ENCODE peak calls at places on chromosomes 5 and 9, in nine cellular contexts. J is epithelial cell of proximal tubule, H is Calu3, T is kidney epithelial cell, L is fibroblast of lung, Z is heart right ventricle, F is AG09319, N is HFF-Myc, E is adrenal gland. K is an unnamed sample.

GRCh38 chr5:124596595-124597388 is 149.6 kb downstream of the ZNF608 start:
- DNase-seq in E (no peak), L (peak), T (peak), N (no peak), F (peak), J (peak), Z (no peak), H (peak), K (no peak)

GRCh38 chr5:56012281-56012963 is 17.7 kb upstream of the IL6ST start:
- DNase-seq in T (no peak), J (no peak), E (peak), N (peak), L (peak), F (no peak), H (no peak), Z (peak), K (no peak)

GRCh38 chr9:71285191-71285656 is 163.8 kb upstream of the TRPM3 start:
- DNase-seq in E (peak), N (peak), H (peak), J (peak), L (peak), Z (peak), T (peak), F (peak), K (peak)

GRCh38 chr9:23611874-23612273 is 214.2 kb downstream of the ELAVL2 start:
- DNase-seq in F (no peak), J (no peak), E (no peak), Z (no peak), L (peak), H (no peak), N (no peak), T (no peak), K (no peak)

GRCh38 chr5:170312666-170313065 is 15.1 kb upstream of the LCP2 start:
- DNase-seq in L (peak), F (no peak), E (peak), J (no peak), T (peak), Z (no peak), N (no peak), H (no peak), K (no peak)

GRCh38 chr5:88734983-88735382 is 148.0 kb downstream of the MEF2C start:
- DNase-seq in J (no peak), H (no peak), E (no peak), L (no peak), N (no peak), T (no peak), F (no peak), Z (no peak), K (no peak)

GRCh38 chr5:155004138-155004744 is 9.3 kb upstream of the KIF4B start:
- DNase-seq in Z (peak), L (no peak), T (no peak), F (no peak), H (peak), E (peak), J (no peak), N (no peak), K (peak)

GRCh38 chr5:154000703-154001102 is 38.0 kb downstream of the FAM114A2 start:
- DNase-seq in H (no peak), T (no peak), J (no peak), E (no peak), N (no peak), F (no peak), L (no peak), Z (no peak), K (no peak)

GRCh38 chr9:123401879-123402513 is 46.0 kb downstream of the CRB2 start:
- DNase-seq in Z (peak), N (peak), T (peak), F (peak), E (no peak), L (peak), H (peak), J (no peak), K (peak)

GRCh38 chr5:154757647-154758406 is 2.6 kb downstream of the LARP1 start:
- DNase-seq in E (peak), F (no peak), L (peak), Z (no peak), H (peak), J (peak), N (no peak), T (no peak), K (no peak)

GRCh38 chr5:135386886-135387628 is 12.0 kb downstream of the MACROH2A1 start:
- DNase-seq in F (peak), N (peak), H (peak), L (peak), Z (peak), E (no peak), J (no peak), T (no peak), K (no peak)

GRCh38 chr5:15014809-15015208 is 143.2 kb upstream of the ANKH start:
- DNase-seq in F (no peak), E (no peak), N (no peak), J (peak), H (no peak), L (peak), Z (no peak), T (peak), K (no peak)

GRCh38 chr5:147446528-147446927 is 63.3 kb downstream of the DPYSL3 start:
- DNase-seq in H (no peak), J (no peak), L (no peak), F (no peak), T (no peak), Z (peak), E (no peak), N (no peak), K (no peak)

GRCh38 chr5:59661306-59661705 is 232.2 kb downstream of the PDE4D start:
- DNase-seq in H (no peak), N (no peak), E (no peak), F (no peak), T (no peak), Z (no peak), J (no peak), L (no peak), K (no peak)

GRCh38 chr9:34653610-34654072 is 1.7 kb downstream of the IL11RA start:
- DNase-seq in H (no peak), Z (no peak), N (no peak), E (no peak), L (no peak), F (no peak), T (no peak), J (no peak), K (no peak)

GRCh38 chr9:75488082-75488713 is 399.9 kb downstream of the OSTF1 start:
- DNase-seq in J (no peak), L (no peak), Z (no peak), N (no peak), E (no peak), T (no peak), H (no peak), F (no peak), K (no peak)

GRCh38 chr5:116702776-116703175 is 128.2 kb upstream of the SEMA6A start:
- DNase-seq in T (no peak), Z (no peak), N (no peak), J (no peak), L (no peak), H (no peak), E (no peak), F (no peak), K (peak)

GRCh38 chr5:15669826-15670225 is 169.8 kb downstream of the FBXL7 start:
- DNase-seq in H (no peak), Z (no peak), T (no peak), N (no peak), F (no peak), J (no peak), E (no peak), L (no peak), K (no peak)

GRCh38 chr9:131773911-131774379 is 34.1 kb upstream of the RAPGEF1 start:
- DNase-seq in Z (peak), E (peak), J (no peak), T (peak), H (peak), L (peak), N (peak), F (no peak), K (peak)

GRCh38 chr9:38445154-38446043 is 21.1 kb upstream of the IGFBPL1 start:
- DNase-seq in T (no peak), H (no peak), Z (no peak), J (no peak), F (no peak), L (no peak), E (no peak), N (no peak), K (peak)

GRCh38 chr5:76701298-76701697 is 14.6 kb upstream of the F2R start:
- DNase-seq in H (no peak), F (no peak), T (peak), L (peak), Z (no peak), J (peak), N (no peak), E (peak), K (no peak)

GRCh38 chr9:16417101-16417500 is 453.4 kb downstream of the BNC2 start:
- DNase-seq in E (no peak), L (peak), N (peak), J (no peak), T (no peak), Z (no peak), F (peak), H (no peak), K (no peak)

GRCh38 chr5:171462136-171462927 is 42.9 kb downstream of the FGF18 start:
- DNase-seq in L (no peak), N (no peak), E (no peak), T (no peak), F (no peak), Z (no peak), H (no peak), J (no peak), K (no peak)

GRCh38 chr5:73945505-73945904 is 319.5 kb downstream of the ARHGEF28 start:
- DNase-seq in T (no peak), N (no peak), H (peak), Z (no peak), E (no peak), L (no peak), F (no peak), J (no peak), K (no peak)

GRCh38 chr9:84485539-84485938 is 145.0 kb upstream of the SLC28A3 start:
- DNase-seq in E (no peak), Z (no peak), F (no peak), L (no peak), N (no peak), J (no peak), T (no peak), H (no peak), K (no peak)

GRCh38 chr9:99011161-99011709 is 67.5 kb downstream of the COL15A1 start:
- DNase-seq in L (peak), N (peak), F (no peak), E (no peak), H (no peak), J (no peak), T (no peak), Z (no peak), K (no peak)

GRCh38 chr5:125295405-125295872 is 549.0 kb upstream of the ZNF608 start:
- DNase-seq in E (no peak), T (no peak), L (peak), F (no peak), J (no peak), N (no peak), H (no peak), Z (no peak), K (no peak)

GRCh38 chr9:85741112-85741874 is 461 bp downstream of the AGTPBP1 start:
- DNase-seq in L (peak), Z (peak), N (no peak), H (no peak), J (no peak), F (no peak), T (no peak), E (peak), K (peak)

GRCh38 chr5:56658972-56659371 is 156.4 kb upstream of the MAP3K1 start:
- DNase-seq in F (no peak), Z (no peak), J (no peak), L (no peak), H (no peak), N (no peak), E (no peak), T (no peak), K (no peak)

GRCh38 chr5:38467353-38468040 is 88.9 kb downstream of the LIFR start:
- DNase-seq in E (no peak), J (no peak), F (no peak), L (peak), N (no peak), Z (peak), H (no peak), T (no peak), K (no peak)

GRCh38 chr9:128024761-128025308 is 42.3 kb downstream of the NAIF1 start:
- DNase-seq in Z (no peak), L (no peak), H (no peak), N (no peak), T (no peak), J (no peak), E (no peak), F (no peak), K (no peak)

GRCh38 chr5:102090770-102091169 is 205.3 kb downstream of the SLCO4C1 start:
- DNase-seq in E (no peak), H (peak), J (no peak), L (no peak), N (no peak), T (no peak), F (no peak), Z (no peak), K (peak)

GRCh38 chr5:150599917-150600511 is 40.4 kb upstream of the SYNPO start:
- DNase-seq in F (no peak), J (peak), L (peak), T (peak), N (peak), Z (peak), H (peak), E (peak), K (no peak)

GRCh38 chr9:94178927-94179326 is 80.2 kb upstream of the ZNF169 start:
- DNase-seq in L (no peak), N (no peak), F (no peak), H (no peak), J (no peak), E (no peak), Z (no peak), T (no peak), K (peak)

GRCh38 chr9:97500263-97500662 is 1.2 kb upstream of the TMOD1 start:
- DNase-seq in E (no peak), F (no peak), L (no peak), Z (no peak), J (no peak), T (no peak), H (no peak), N (no peak), K (no peak)

GRCh38 chr5:171201285-171201684 is 107.8 kb upstream of the TLX3 start:
- DNase-seq in Z (no peak), T (no peak), E (no peak), J (no peak), N (no peak), H (no peak), L (no peak), F (no peak), K (no peak)

GRCh38 chr5:111254613-111255012 is 30.4 kb downstream of the CAMK4 start:
- DNase-seq in H (peak), J (no peak), N (no peak), L (peak), E (no peak), Z (no peak), T (no peak), F (no peak), K (peak)

GRCh38 chr5:151022511-151023018 is 2.2 kb downstream of the GPX3 start:
- DNase-seq in F (no peak), Z (peak), E (peak), T (no peak), L (peak), N (no peak), H (no peak), J (no peak), K (no peak)

GRCh38 chr5:139711067-139711851 is 63.1 kb downstream of the CXXC5 start:
- DNase-seq in J (no peak), N (no peak), H (peak), T (no peak), L (peak), F (no peak), E (no peak), Z (no peak), K (peak)
- TF ChIP-seq CTCF in J (peak), N (peak), H (no peak), T (peak), L (no peak), F (peak), E (no peak), Z (no peak), K (peak)

GRCh38 chr9:137673871-137674270 is 55.1 kb downstream of the EHMT1 start:
- DNase-seq in H (no peak), T (no peak), J (no peak), N (no peak), L (no peak), Z (no peak), F (no peak), E (no peak), K (no peak)
- TF ChIP-seq CTCF in H (no peak), T (no peak), J (no peak), N (no peak), L (no peak), Z (no peak), F (no peak), E (no peak), K (no peak)

DNA sequence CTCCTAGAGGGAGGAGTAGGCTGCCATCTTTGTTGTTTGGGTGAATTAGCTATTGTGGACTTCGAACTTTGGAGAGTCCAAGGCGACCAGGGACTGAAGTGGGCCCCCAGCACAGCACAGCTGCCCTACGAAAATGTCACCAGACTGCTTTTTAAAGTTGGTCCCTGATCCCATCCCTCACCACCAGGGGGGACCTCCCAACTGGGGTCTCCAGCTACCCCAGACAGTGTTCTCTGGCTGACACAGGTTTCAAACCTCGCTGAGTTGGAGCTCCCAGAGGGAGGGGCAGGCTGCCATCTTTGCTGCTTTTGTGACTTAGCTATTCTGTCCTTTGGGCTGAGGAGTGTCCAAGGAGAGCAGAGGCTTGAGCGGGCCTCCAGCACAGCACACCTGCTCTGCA is 45.7 kb upstream of the ADRB2 start:
- DNase-seq in E (no peak), N (no peak), L (no peak), F (no peak), T (no peak), Z (no peak), H (no peak), J (no peak), K (no peak)
- TF ChIP-seq CTCF in E (no peak), N (no peak), L (no peak), F (no peak), T (no peak), Z (no peak), H (peak), J (peak), K (no peak)

GRCh38 chr9:132814937-132815336 is 63.1 kb downstream of the AK8 start:
- DNase-seq in J (no peak), F (no peak), H (no peak), T (no peak), Z (no peak), E (no peak), L (no peak), N (no peak), K (no peak)

GRCh38 chr9:132813115-132813784 is 64.8 kb downstream of the AK8 start:
- DNase-seq in J (no peak), H (no peak), Z (no peak), T (no peak), F (no peak), N (no peak), E (no peak), L (no peak), K (no peak)

GRCh38 chr9:132820545-132820944 is 57.5 kb downstream of the AK8 start:
- DNase-seq in E (no peak), T (no peak), H (no peak), Z (no peak), N (no peak), F (no peak), L (no peak), J (no peak), K (no peak)

GRCh38 chr9:132823370-132824144 is 54.5 kb downstream of the AK8 start:
- DNase-seq in H (no peak), L (no peak), F (no peak), Z (no peak), N (no peak), E (no peak), T (no peak), J (no peak), K (no peak)

GRCh38 chr9:132818588-132818987 is 59.5 kb downstream of the AK8 start:
- DNase-seq in T (no peak), E (no peak), Z (no peak), F (no peak), H (no peak), N (no peak), J (no peak), L (no peak), K (no peak)
- TF ChIP-seq CTCF in T (no peak), E (no peak), Z (no peak), F (no peak), H (no peak), N (no peak), J (no peak), L (no peak), K (no peak)

GRCh38 chr5:149583394-149583793 is 2.1 kb downstream of the ARHGEF37 start:
- DNase-seq in E (peak), J (no peak), T (no peak), N (no peak), H (no peak), F (no peak), L (peak), Z (peak), K (no peak)

GRCh38 chr5:149578896-149579295 is 2.4 kb upstream of the ARHGEF37 start:
- DNase-seq in F (no peak), E (no peak), H (no peak), L (no peak), Z (no peak), J (no peak), N (no peak), T (no peak), K (no peak)

GRCh38 chr5:149580808-149581191 is 498 bp upstream of the ARHGEF37 start:
- DNase-seq in N (no peak), L (no peak), J (no peak), E (no peak), T (no peak), Z (peak), H (no peak), F (no peak), K (no peak)

GRCh38 chr5:149581931-149582768 is 852 bp downstream of the ARHGEF37 start:
- DNase-seq in H (no peak), J (no peak), L (peak), N (no peak), E (no peak), F (no peak), T (no peak), Z (peak), K (no peak)

GRCh38 chr5:149581192-149581861 is at the start of gene ARHGEF37:
- DNase-seq in J (no peak), F (no peak), Z (peak), L (peak), N (no peak), H (peak), T (no peak), E (peak), K (no peak)
- TF ChIP-seq CTCF in J (no peak), F (no peak), Z (peak), L (no peak), N (no peak), H (no peak), T (no peak), E (no peak), K (no peak)

GRCh38 chr9:32384364-32385134 is at the start of gene ACO1:
- DNase-seq in T (peak), L (peak), H (peak), E (peak), N (no peak), F (peak), Z (peak), J (no peak), K (peak)
- TF ChIP-seq CTCF in T (no peak), L (no peak), H (no peak), E (no peak), N (no peak), F (no peak), Z (peak), J (no peak), K (peak)

GRCh38 chr9:20292002-20292401 is 330.3 kb downstream of the MLLT3 start:
- DNase-seq in L (peak), H (no peak), N (peak), J (peak), T (no peak), E (no peak), Z (no peak), F (no peak), K (no peak)
- TF ChIP-seq CTCF in L (peak), H (no peak), N (no peak), J (peak), T (peak), E (peak), Z (no peak), F (no peak), K (no peak)

GRCh38 chr5:141040763-141041426 is 10.3 kb upstream of the PCDHB1 start:
- DNase-seq in N (peak), Z (peak), F (no peak), L (peak), T (no peak), J (peak), E (peak), H (peak), K (peak)
- TF ChIP-seq CTCF in N (peak), Z (peak), F (peak), L (peak), T (peak), J (peak), E (peak), H (peak), K (peak)